ENCODE peak calls at places on chromosomes 7 and 10, in five cellular contexts. One of them, this sample, is unnamed.

GRCh38 chr10:88499569-88500470 is 83.3 kb downstream of the RNLS start:
- DNase-seq in erythroblast: no peak
- DNase-seq in AML-193: no peak
- DNase-seq in A549: no peak
- DNase-seq in HuH-7.5: no peak
- DNase-seq in this sample: no peak

GRCh38 chr10:31706921-31707571 is 221.6 kb downstream of the ARHGAP12 start:
- DNase-seq in erythroblast: no peak
- DNase-seq in HuH-7.5: no peak
- DNase-seq in AML-193: peak; percentile 83
- DNase-seq in A549: no peak
- DNase-seq in this sample: no peak

GRCh38 chr10:14259696-14260595 is 70.8 kb downstream of the FRMD4A start:
- DNase-seq in erythroblast: no peak
- DNase-seq in AML-193: no peak
- DNase-seq in A549: no peak
- DNase-seq in HuH-7.5: no peak
- DNase-seq in this sample: no peak

GRCh38 chr10:32459072-32459703 is 13.2 kb downstream of the CCDC7 start:
- DNase-seq in HuH-7.5: no peak
- DNase-seq in AML-193: no peak
- DNase-seq in A549: no peak
- DNase-seq in erythroblast: no peak
- DNase-seq in this sample: no peak

GRCh38 chr7:2082357-2083038 is 150.2 kb downstream of the MAD1L1 start:
- DNase-seq in AML-193: no peak
- DNase-seq in HuH-7.5: no peak
- DNase-seq in erythroblast: no peak
- DNase-seq in A549: no peak
- DNase-seq in this sample: no peak

GRCh38 chr10:29067161-29067560 is 221.7 kb upstream of the LYZL1 start:
- DNase-seq in HuH-7.5: no peak
- DNase-seq in A549: no peak
- DNase-seq in erythroblast: no peak
- DNase-seq in AML-193: no peak
- DNase-seq in this sample: no peak

GRCh38 chr7:158860394-158860793 is 4.0 kb downstream of the DYNC2I1 start:
- DNase-seq in A549: no peak
- DNase-seq in erythroblast: no peak
- DNase-seq in AML-193: no peak
- DNase-seq in HuH-7.5: no peak
- DNase-seq in this sample: no peak

GRCh38 chr10:3729397-3729796 is 55.6 kb downstream of the KLF6 start:
- DNase-seq in HuH-7.5: no peak
- DNase-seq in A549: no peak
- DNase-seq in erythroblast: no peak
- DNase-seq in AML-193: no peak
- DNase-seq in this sample: no peak

GRCh38 chr10:133336131-133337078 is at the start of gene CALY:
- DNase-seq in A549: peak; percentile 72
- DNase-seq in erythroblast: peak; percentile 44
- DNase-seq in AML-193: no peak
- DNase-seq in HuH-7.5: no peak
- DNase-seq in this sample: peak; percentile 41

GRCh38 chr7:48053823-48054222 is 18.5 kb downstream of the C7orf57 start:
- DNase-seq in AML-193: no peak
- DNase-seq in A549: no peak
- DNase-seq in HuH-7.5: no peak
- DNase-seq in erythroblast: no peak
- DNase-seq in this sample: no peak

GRCh38 chr7:151168022-151168786 is 710 bp upstream of the GBX1 start:
- DNase-seq in erythroblast: peak; percentile 71
- DNase-seq in AML-193: no peak
- DNase-seq in A549: peak; percentile 74
- DNase-seq in HuH-7.5: peak; percentile 85
- DNase-seq in this sample: peak; percentile 84

GRCh38 chr7:141844256-141844655 is 3.0 kb upstream of the PRSS37 start:
- DNase-seq in erythroblast: no peak
- DNase-seq in HuH-7.5: no peak
- DNase-seq in A549: no peak
- DNase-seq in AML-193: no peak
- DNase-seq in this sample: no peak

GRCh38 chr10:113788604-113789083 is 37.2 kb downstream of the PLEKHS1 start:
- DNase-seq in AML-193: no peak
- DNase-seq in erythroblast: peak; percentile 23
- DNase-seq in HuH-7.5: no peak
- DNase-seq in A549: peak; percentile 44
- DNase-seq in this sample: no peak

GRCh38 chr10:130443236-130443635 is 307.0 kb downstream of the GLRX3 start:
- DNase-seq in erythroblast: no peak
- DNase-seq in A549: no peak
- DNase-seq in AML-193: no peak
- DNase-seq in HuH-7.5: no peak
- DNase-seq in this sample: no peak

GRCh38 chr10:43237631-43238446 is 29.0 kb downstream of the RASGEF1A start:
- DNase-seq in erythroblast: no peak
- DNase-seq in AML-193: no peak
- DNase-seq in A549: no peak
- DNase-seq in HuH-7.5: no peak
- DNase-seq in this sample: no peak

GRCh38 chr7:65448824-65449504 is 75.3 kb downstream of the ZNF92 start:
- DNase-seq in erythroblast: no peak
- DNase-seq in HuH-7.5: no peak
- DNase-seq in AML-193: no peak
- DNase-seq in A549: no peak
- DNase-seq in this sample: no peak

GRCh38 chr7:142338633-142339501 is 81.0 kb upstream of the PRSS58 start:
- DNase-seq in HuH-7.5: peak; percentile 15
- DNase-seq in erythroblast: no peak
- DNase-seq in AML-193: peak; percentile 10
- DNase-seq in A549: no peak
- DNase-seq in this sample: no peak

GRCh38 chr10:91681361-91682276 is 48.7 kb upstream of the PPP1R3C start:
- DNase-seq in HuH-7.5: no peak
- DNase-seq in A549: no peak
- DNase-seq in AML-193: no peak
- DNase-seq in erythroblast: peak; percentile 11
- DNase-seq in this sample: no peak

GRCh38 chr10:15485684-15486316 is 114.7 kb upstream of the FAM171A1 start:
- DNase-seq in A549: no peak
- DNase-seq in erythroblast: no peak
- DNase-seq in HuH-7.5: no peak
- DNase-seq in AML-193: no peak
- DNase-seq in this sample: no peak

GRCh38 chr7:35389636-35390035 is 135.7 kb upstream of the TBX20 start:
- DNase-seq in HuH-7.5: no peak
- DNase-seq in A549: no peak
- DNase-seq in erythroblast: no peak
- DNase-seq in AML-193: no peak
- DNase-seq in this sample: no peak

GRCh38 chr7:7944619-7945282 is 23.8 kb upstream of the GLCCI1 start:
- DNase-seq in AML-193: no peak
- DNase-seq in HuH-7.5: no peak
- DNase-seq in A549: no peak
- DNase-seq in erythroblast: no peak
- DNase-seq in this sample: no peak

GRCh38 chr7:4273566-4274230 is 408.4 kb upstream of the FOXK1 start:
- DNase-seq in erythroblast: no peak
- DNase-seq in HuH-7.5: no peak
- DNase-seq in AML-193: no peak
- DNase-seq in A549: no peak
- DNase-seq in this sample: no peak

GRCh38 chr7:3657201-3657600 is 356.1 kb downstream of the SDK1 start:
- DNase-seq in A549: no peak
- DNase-seq in erythroblast: no peak
- DNase-seq in HuH-7.5: no peak
- DNase-seq in AML-193: no peak
- DNase-seq in this sample: no peak

GRCh38 chr10:103969857-103970627 is 3.1 kb downstream of the SLK start:
- DNase-seq in erythroblast: peak; percentile 47
- DNase-seq in AML-193: no peak
- DNase-seq in HuH-7.5: no peak
- DNase-seq in A549: no peak
- DNase-seq in this sample: no peak

GRCh38 chr7:25255603-25256320 is 27.5 kb upstream of the NPVF start:
- DNase-seq in A549: no peak
- DNase-seq in HuH-7.5: no peak
- DNase-seq in erythroblast: no peak
- DNase-seq in AML-193: no peak
- DNase-seq in this sample: no peak

GRCh38 chr10:15348579-15348978 is 22.5 kb downstream of the FAM171A1 start:
- DNase-seq in erythroblast: no peak
- DNase-seq in AML-193: no peak
- DNase-seq in A549: no peak
- DNase-seq in HuH-7.5: no peak
- DNase-seq in this sample: no peak

GRCh38 chr7:19690736-19691135 is 18.1 kb downstream of the POLR1F start:
- DNase-seq in erythroblast: no peak
- DNase-seq in HuH-7.5: no peak
- DNase-seq in A549: no peak
- DNase-seq in AML-193: no peak
- DNase-seq in this sample: no peak

GRCh38 chr10:133439517-133440461 is 14.0 kb upstream of the SCART1 start:
- DNase-seq in A549: no peak
- DNase-seq in AML-193: no peak
- DNase-seq in erythroblast: no peak
- DNase-seq in HuH-7.5: no peak
- DNase-seq in this sample: no peak

GRCh38 chr10:35184527-35185171 is 58.0 kb downstream of the CREM start:
- DNase-seq in AML-193: no peak
- DNase-seq in erythroblast: no peak
- DNase-seq in A549: no peak
- DNase-seq in HuH-7.5: no peak
- DNase-seq in this sample: no peak

GRCh38 chr7:33698006-33698405 is 207.3 kb upstream of the BMPER start:
- DNase-seq in HuH-7.5: no peak
- DNase-seq in erythroblast: no peak
- DNase-seq in AML-193: no peak
- DNase-seq in A549: no peak
- DNase-seq in this sample: no peak

GRCh38 chr7:142669074-142669654 is 80.1 kb upstream of the PRSS1 start:
- DNase-seq in erythroblast: peak; percentile 40
- DNase-seq in A549: peak; percentile 1
- DNase-seq in AML-193: peak; percentile 15
- DNase-seq in HuH-7.5: no peak
- DNase-seq in this sample: no peak

GRCh38 chr7:70595741-70596574 is 536.0 kb upstream of the GALNT17 start:
- DNase-seq in erythroblast: no peak
- DNase-seq in AML-193: no peak
- DNase-seq in HuH-7.5: no peak
- DNase-seq in A549: no peak
- DNase-seq in this sample: no peak

This sample was measured in 8988T.